ENCODE peak calls at places on chromosomes 11 and 22, in four cellular contexts. T is GM23248, Y is colonic mucosa, F is KG1. M is an unnamed sample.

GRCh38 chr11:110337570-110338193 is 41.3 kb upstream of the RDX start:
- DNase-seq in F (no peak), Y (no peak), T (no peak), M (peak)

GRCh38 chr11:99376463-99376862 is 355.7 kb downstream of the CNTN5 start:
- DNase-seq in T (no peak), F (no peak), Y (no peak), M (no peak)

GRCh38 chr11:46299425-46300067 is 22.1 kb downstream of the CREB3L1 start:
- DNase-seq in T (peak), Y (no peak), F (no peak), M (peak)

GRCh38 chr11:71451596-71452353 is 1.2 kb upstream of the NADSYN1 start:
- DNase-seq in T (no peak), F (peak), Y (peak), M (no peak)

GRCh38 chr22:27340047-27340446 is 461.5 kb downstream of the MN1 start:
- DNase-seq in Y (no peak), T (no peak), F (no peak), M (no peak)

GRCh38 chr11:85718991-85719807 is 33.2 kb upstream of the CCDC89 start:
- DNase-seq in T (peak), Y (no peak), F (no peak), M (peak)

GRCh38 chr11:30206249-30206996 is 24.4 kb upstream of the FSHB start:
- DNase-seq in T (no peak), Y (no peak), F (no peak), M (no peak)

GRCh38 chr11:1290052-1291040 is 19.1 kb downstream of the TOLLIP start:
- DNase-seq in F (no peak), Y (no peak), T (no peak), M (no peak)

GRCh38 chr22:37431811-37432707 is 4.8 kb upstream of the ELFN2 start:
- DNase-seq in F (no peak), Y (no peak), T (peak), M (peak)

GRCh38 chr22:48695731-48696305 is 1131.9 kb downstream of the BRD1 start:
- DNase-seq in Y (no peak), F (no peak), T (no peak), M (no peak)

GRCh38 chr11:33160147-33160546 is 1.1 kb downstream of the CSTF3 start:
- DNase-seq in Y (no peak), F (no peak), T (peak), M (peak)

GRCh38 chr11:1705121-1706052 is 8.4 kb downstream of the KRTAP5-6 start:
- DNase-seq in F (no peak), Y (peak), T (no peak), M (no peak)

GRCh38 chr22:40928657-40929056 is 22.5 kb upstream of the RBX1 start:
- DNase-seq in T (no peak), Y (no peak), F (no peak), M (no peak)

GRCh38 chr11:126061707-126062678 is 673 bp downstream of the CDON start:
- DNase-seq in F (no peak), Y (peak), T (peak), M (peak)

GRCh38 chr11:62444271-62444833 is 25.5 kb downstream of the SCGB1A1 start:
- DNase-seq in Y (peak), F (peak), T (peak), M (peak)

GRCh38 chr11:2207773-2208621 is 36.4 kb upstream of the TH start:
- DNase-seq in Y (peak), F (no peak), T (no peak), M (no peak)

GRCh38 chr22:32949719-32950118 is 108.5 kb downstream of the SYN3 start:
- DNase-seq in T (no peak), F (no peak), Y (no peak), M (no peak)

GRCh38 chr11:133576351-133576750 is 44.0 kb upstream of the OPCML start:
- DNase-seq in Y (no peak), T (no peak), F (no peak), M (no peak)

GRCh38 chr22:44221710-44222475 is 41.2 kb downstream of the PARVG start:
- DNase-seq in T (no peak), Y (no peak), F (no peak), M (no peak)

GRCh38 chr11:75240381-75241035 is at the start of gene TPBGL:
- DNase-seq in F (no peak), T (peak), Y (no peak), M (no peak)

GRCh38 chr11:67118059-67118766 is 850 bp upstream of the KDM2A start:
- DNase-seq in F (no peak), Y (peak), T (peak), M (no peak)

GRCh38 chr11:122646549-122647340 is 8.8 kb upstream of the UBASH3B start:
- DNase-seq in F (no peak), T (peak), Y (no peak), M (peak)

GRCh38 chr11:97461044-97461880 is 1071.4 kb downstream of the JRKL start:
- DNase-seq in T (no peak), Y (no peak), F (no peak), M (no peak)

M was measured in fibroblast of mammary gland.